ENCODE peak calls at places on chromosomes 12 and 14, in seven cellular contexts. One of them, this sample, is unnamed.

GRCh38 chr12:78004451-78005093 is 173.9 kb downstream of the NAV3 start:
- DNase-seq in sigmoid colon: no peak
- DNase-seq in kidney: no peak
- DNase-seq in OCI-LY7: no peak
- DNase-seq in SK-N-SH: no peak
- DNase-seq in IMR-90: no peak
- DNase-seq in heart left ventricle: no peak
- DNase-seq in this sample: no peak

GRCh38 chr12:104733717-104734175 is 224.3 kb downstream of the SLC41A2 start:
- DNase-seq in kidney: no peak
- DNase-seq in sigmoid colon: no peak
- DNase-seq in SK-N-SH: peak
- DNase-seq in OCI-LY7: peak
- DNase-seq in heart left ventricle: no peak
- DNase-seq in IMR-90: no peak
- DNase-seq in this sample: peak

GRCh38 chr12:92762773-92763172 is 60.0 kb downstream of the PLEKHG7 start:
- DNase-seq in SK-N-SH: no peak
- DNase-seq in IMR-90: no peak
- DNase-seq in sigmoid colon: no peak
- DNase-seq in heart left ventricle: no peak
- DNase-seq in kidney: no peak
- DNase-seq in OCI-LY7: no peak
- DNase-seq in this sample: no peak

GRCh38 chr12:96136720-96137378 is 57.3 kb upstream of the ELK3 start:
- DNase-seq in heart left ventricle: no peak
- DNase-seq in OCI-LY7: no peak
- DNase-seq in SK-N-SH: no peak
- DNase-seq in sigmoid colon: no peak
- DNase-seq in kidney: no peak
- DNase-seq in IMR-90: peak
- DNase-seq in this sample: no peak

GRCh38 chr12:120316798-120317257 is 10.8 kb downstream of the PLA2G1B start:
- DNase-seq in kidney: peak
- DNase-seq in heart left ventricle: no peak
- DNase-seq in sigmoid colon: no peak
- DNase-seq in IMR-90: no peak
- DNase-seq in OCI-LY7: no peak
- DNase-seq in SK-N-SH: no peak
- DNase-seq in this sample: no peak

GRCh38 chr12:115433014-115433634 is 749.1 kb upstream of the TBX3 start:
- DNase-seq in SK-N-SH: no peak
- DNase-seq in IMR-90: no peak
- DNase-seq in OCI-LY7: no peak
- DNase-seq in sigmoid colon: no peak
- DNase-seq in kidney: no peak
- DNase-seq in heart left ventricle: no peak
- DNase-seq in this sample: no peak

GRCh38 chr12:107448198-107448597 is 237.4 kb upstream of the PWP1 start:
- DNase-seq in IMR-90: peak
- DNase-seq in OCI-LY7: peak
- DNase-seq in heart left ventricle: no peak
- DNase-seq in kidney: no peak
- DNase-seq in sigmoid colon: no peak
- DNase-seq in SK-N-SH: peak
- DNase-seq in this sample: no peak

GRCh38 chr14:65439117-65439516 is 26.6 kb downstream of the FUT8 start:
- DNase-seq in sigmoid colon: no peak
- DNase-seq in heart left ventricle: no peak
- DNase-seq in SK-N-SH: no peak
- DNase-seq in OCI-LY7: no peak
- DNase-seq in kidney: no peak
- DNase-seq in IMR-90: no peak
- DNase-seq in this sample: no peak

GRCh38 chr14:55889124-55889523 is 229.1 kb upstream of the PELI2 start:
- DNase-seq in kidney: no peak
- DNase-seq in SK-N-SH: no peak
- DNase-seq in sigmoid colon: no peak
- DNase-seq in heart left ventricle: no peak
- DNase-seq in OCI-LY7: no peak
- DNase-seq in IMR-90: no peak
- DNase-seq in this sample: no peak

GRCh38 chr14:77457115-77457521 is 283 bp downstream of the VIPAS39 start:
- DNase-seq in kidney: no peak
- DNase-seq in heart left ventricle: no peak
- DNase-seq in IMR-90: peak
- DNase-seq in OCI-LY7: no peak
- DNase-seq in SK-N-SH: peak
- DNase-seq in sigmoid colon: peak
- DNase-seq in this sample: no peak

GRCh38 chr12:52006726-52007157 is at the start of gene TAMALIN:
- DNase-seq in IMR-90: peak
- DNase-seq in heart left ventricle: peak
- DNase-seq in sigmoid colon: peak
- DNase-seq in OCI-LY7: no peak
- DNase-seq in kidney: peak
- DNase-seq in SK-N-SH: peak
- DNase-seq in this sample: peak

GRCh38 chr12:131944601-131945251 is 5.0 kb upstream of the EP400 start:
- DNase-seq in IMR-90: no peak
- DNase-seq in OCI-LY7: no peak
- DNase-seq in sigmoid colon: peak
- DNase-seq in kidney: peak
- DNase-seq in heart left ventricle: no peak
- DNase-seq in SK-N-SH: peak
- DNase-seq in this sample: peak

GRCh38 chr12:94147991-94148840 is at the start of gene PLXNC1:
- DNase-seq in OCI-LY7: peak
- DNase-seq in IMR-90: peak
- DNase-seq in heart left ventricle: peak
- DNase-seq in kidney: peak
- DNase-seq in sigmoid colon: no peak
- DNase-seq in SK-N-SH: peak
- DNase-seq in this sample: peak

GRCh38 chr14:55789442-55789841 is 209.4 kb downstream of the KTN1 start:
- DNase-seq in sigmoid colon: no peak
- DNase-seq in kidney: no peak
- DNase-seq in SK-N-SH: no peak
- DNase-seq in IMR-90: peak
- DNase-seq in OCI-LY7: no peak
- DNase-seq in heart left ventricle: no peak
- DNase-seq in this sample: no peak

DNA sequence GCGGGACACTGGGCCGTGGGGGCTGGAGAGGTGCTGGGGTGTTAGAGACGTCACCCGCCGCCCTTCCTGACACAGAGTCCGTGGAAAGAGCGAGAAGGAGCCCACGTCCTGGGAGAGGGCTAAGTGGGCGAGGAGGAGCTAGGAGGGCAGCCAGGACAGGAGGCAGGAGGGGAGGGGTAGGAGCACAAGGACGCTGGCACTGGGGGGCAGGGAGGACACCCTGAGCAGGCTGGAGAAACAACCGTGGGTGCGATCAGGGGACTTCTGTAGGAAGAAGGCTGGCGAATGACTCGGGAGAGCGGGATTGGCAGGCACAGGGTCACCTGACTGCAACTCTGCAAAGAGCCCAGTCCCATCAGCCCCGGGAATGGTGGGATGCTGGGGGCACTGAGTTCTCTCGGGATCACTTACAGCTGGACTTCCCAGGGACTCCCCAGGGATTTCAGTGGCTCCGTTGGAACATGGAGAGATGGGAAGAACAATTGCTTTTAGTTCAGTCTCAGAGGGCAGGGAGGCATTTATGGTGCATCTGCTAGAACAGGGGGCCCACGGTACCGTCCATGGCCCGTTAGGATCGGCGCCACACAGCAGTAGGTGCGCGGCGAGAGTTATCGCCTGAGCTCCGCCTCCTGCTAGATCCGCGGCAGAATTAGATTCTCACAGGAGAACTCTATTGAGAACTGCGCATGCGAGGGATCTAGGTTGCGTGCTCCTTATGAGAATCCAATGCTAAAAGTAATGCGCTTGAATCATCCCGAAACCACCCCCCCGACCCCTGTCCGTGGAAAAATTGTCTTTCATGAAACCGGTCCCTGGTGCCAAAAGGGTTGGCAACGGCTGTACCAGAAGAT is 24.3 kb downstream of the UBR7 start:
- DNase-seq in sigmoid colon: no peak
- DNase-seq in OCI-LY7: no peak
- DNase-seq in kidney: no peak
- DNase-seq in IMR-90: peak
- DNase-seq in SK-N-SH: peak
- DNase-seq in heart left ventricle: no peak
- DNase-seq in this sample: no peak
- H3K27ac ChIP-seq in sigmoid colon: peak
- H3K27ac ChIP-seq in OCI-LY7: no peak
- H3K27ac ChIP-seq in kidney: no peak
- H3K27ac ChIP-seq in IMR-90: peak
- H3K27ac ChIP-seq in SK-N-SH: peak
- H3K27ac ChIP-seq in heart left ventricle: no peak
- H3K27ac ChIP-seq in this sample: no peak

GRCh38 chr12:65313704-65314317 is 35.3 kb downstream of the MSRB3 start:
- DNase-seq in SK-N-SH: no peak
- DNase-seq in heart left ventricle: no peak
- DNase-seq in OCI-LY7: peak
- DNase-seq in sigmoid colon: no peak
- DNase-seq in IMR-90: peak
- DNase-seq in kidney: no peak
- DNase-seq in this sample: no peak
- TF ChIP-seq CTCF in SK-N-SH: peak
- TF ChIP-seq CTCF in heart left ventricle: peak
- TF ChIP-seq CTCF in OCI-LY7: peak
- TF ChIP-seq CTCF in sigmoid colon: no peak
- TF ChIP-seq CTCF in IMR-90: peak
- TF ChIP-seq CTCF in kidney: peak
- TF ChIP-seq CTCF in this sample: no peak

GRCh38 chr14:54440037-54440436 is 1.1 kb downstream of the CNIH1 start:
- DNase-seq in OCI-LY7: no peak
- DNase-seq in IMR-90: peak
- DNase-seq in SK-N-SH: no peak
- DNase-seq in heart left ventricle: no peak
- DNase-seq in kidney: no peak
- DNase-seq in sigmoid colon: no peak
- DNase-seq in this sample: no peak

GRCh38 chr14:54438703-54439102 is 2.5 kb downstream of the CNIH1 start:
- DNase-seq in kidney: no peak
- DNase-seq in sigmoid colon: no peak
- DNase-seq in heart left ventricle: no peak
- DNase-seq in IMR-90: no peak
- DNase-seq in OCI-LY7: no peak
- DNase-seq in SK-N-SH: no peak
- DNase-seq in this sample: no peak

GRCh38 chr14:54440870-54441868 is at the start of gene CNIH1:
- DNase-seq in sigmoid colon: peak
- DNase-seq in SK-N-SH: peak
- DNase-seq in OCI-LY7: peak
- DNase-seq in IMR-90: peak
- DNase-seq in kidney: peak
- DNase-seq in heart left ventricle: peak
- DNase-seq in this sample: peak

GRCh38 chr14:54440454-54440853 is 720 bp downstream of the CNIH1 start:
- DNase-seq in sigmoid colon: no peak
- DNase-seq in IMR-90: peak
- DNase-seq in SK-N-SH: no peak
- DNase-seq in OCI-LY7: peak
- DNase-seq in kidney: no peak
- DNase-seq in heart left ventricle: no peak
- DNase-seq in this sample: no peak

DNA sequence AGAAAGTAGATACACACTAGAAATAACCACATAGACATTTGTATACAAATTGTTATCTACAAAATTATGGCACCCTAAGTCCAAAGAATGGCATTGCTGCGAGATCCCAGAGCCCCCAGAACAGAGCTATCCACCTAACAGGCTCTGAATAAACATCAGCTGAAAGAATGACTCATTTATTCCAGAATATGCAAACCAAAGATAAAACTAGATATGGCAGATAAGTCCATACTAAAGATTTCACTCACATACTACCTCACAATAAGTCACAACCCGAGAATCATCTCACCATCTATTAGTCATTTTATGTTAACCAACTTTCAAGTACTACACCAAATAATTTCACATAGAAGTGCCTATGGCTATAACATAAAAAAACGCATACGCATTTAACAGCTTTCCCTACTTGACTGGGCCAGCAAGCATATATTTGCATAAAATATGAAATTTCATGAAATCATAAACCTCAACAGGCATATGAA is 5.6 kb downstream of the CNIH1 start:
- DNase-seq in sigmoid colon: no peak
- DNase-seq in IMR-90: peak
- DNase-seq in SK-N-SH: no peak
- DNase-seq in heart left ventricle: no peak
- DNase-seq in kidney: no peak
- DNase-seq in OCI-LY7: no peak
- DNase-seq in this sample: no peak
- H3K27ac ChIP-seq in sigmoid colon: no peak
- H3K27ac ChIP-seq in IMR-90: no peak
- H3K27ac ChIP-seq in SK-N-SH: no peak
- H3K27ac ChIP-seq in heart left ventricle: peak
- H3K27ac ChIP-seq in kidney: no peak
- H3K27ac ChIP-seq in OCI-LY7: no peak
- H3K27ac ChIP-seq in this sample: no peak

GRCh38 chr14:79405511-79405910 is 805.8 kb downstream of the DIO2 start:
- DNase-seq in SK-N-SH: no peak
- DNase-seq in kidney: no peak
- DNase-seq in OCI-LY7: no peak
- DNase-seq in heart left ventricle: no peak
- DNase-seq in sigmoid colon: no peak
- DNase-seq in IMR-90: no peak
- DNase-seq in this sample: no peak

GRCh38 chr14:79411403-79412174 is 799.7 kb downstream of the DIO2 start:
- DNase-seq in heart left ventricle: no peak
- DNase-seq in SK-N-SH: no peak
- DNase-seq in sigmoid colon: no peak
- DNase-seq in kidney: no peak
- DNase-seq in OCI-LY7: no peak
- DNase-seq in IMR-90: peak
- DNase-seq in this sample: no peak

GRCh38 chr14:79404874-79405273 is 806.4 kb downstream of the DIO2 start:
- DNase-seq in kidney: no peak
- DNase-seq in heart left ventricle: no peak
- DNase-seq in IMR-90: peak
- DNase-seq in SK-N-SH: no peak
- DNase-seq in sigmoid colon: no peak
- DNase-seq in OCI-LY7: no peak
- DNase-seq in this sample: no peak

GRCh38 chr14:79407572-79407971 is 803.7 kb downstream of the DIO2 start:
- DNase-seq in OCI-LY7: no peak
- DNase-seq in IMR-90: no peak
- DNase-seq in kidney: no peak
- DNase-seq in SK-N-SH: no peak
- DNase-seq in sigmoid colon: no peak
- DNase-seq in heart left ventricle: no peak
- DNase-seq in this sample: no peak

DNA sequence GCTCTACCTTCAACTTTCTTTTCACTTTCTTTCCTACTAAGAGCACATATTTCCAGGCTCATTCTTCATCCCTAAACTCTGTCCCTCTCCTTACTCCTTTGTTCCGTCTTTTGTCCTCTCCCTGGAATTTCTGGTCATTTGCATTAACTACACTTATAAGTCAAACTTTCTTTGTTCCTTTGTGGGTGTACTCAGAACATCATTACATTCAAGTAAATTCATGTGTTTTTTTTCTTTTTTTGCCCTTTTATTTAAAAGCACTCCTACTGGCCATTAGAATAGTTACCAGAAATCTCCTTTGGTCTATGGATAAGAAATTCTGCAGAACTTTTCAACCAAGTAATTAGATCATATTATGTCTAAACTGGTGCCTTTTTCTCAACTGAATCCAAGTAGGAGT is 802.6 kb downstream of the DIO2 start:
- DNase-seq in heart left ventricle: no peak
- DNase-seq in sigmoid colon: no peak
- DNase-seq in IMR-90: no peak
- DNase-seq in OCI-LY7: no peak
- DNase-seq in SK-N-SH: no peak
- DNase-seq in kidney: no peak
- DNase-seq in this sample: no peak
- TF ChIP-seq CTCF in heart left ventricle: no peak
- TF ChIP-seq CTCF in sigmoid colon: no peak
- TF ChIP-seq CTCF in IMR-90: peak
- TF ChIP-seq CTCF in OCI-LY7: no peak
- TF ChIP-seq CTCF in SK-N-SH: peak
- TF ChIP-seq CTCF in kidney: no peak
- TF ChIP-seq CTCF in this sample: no peak

This sample was measured in left lung.